ENCODE peak calls at places on chromosomes 6 and 20, in six cellular contexts. G is CD8-positive, alpha-beta T cell; X is GM23248; I is AG20443; Y is lung; S is kidney epithelial cell. N is an unnamed sample.

GRCh38 chr6:34630040-34630439 is 66.5 kb downstream of the ILRUN start:
- DNase-seq in I (peak), G (no peak), Y (no peak), S (peak), X (peak), N (peak)

GRCh38 chr20:31355981-31356380 is 12.4 kb upstream of the DEFB118 start:
- DNase-seq in I (no peak), X (peak), Y (no peak), G (no peak), S (no peak), N (no peak)

GRCh38 chr6:119476554-119476953 is 127.0 kb upstream of the MAN1A1 start:
- DNase-seq in S (no peak), Y (no peak), X (no peak), I (no peak), G (no peak), N (no peak)

GRCh38 chr6:110399219-110400071 is 15.9 kb downstream of the DDO start:
- DNase-seq in G (no peak), Y (no peak), X (peak), I (peak), S (no peak), N (no peak)

GRCh38 chr6:109455161-109455501 is 441 bp downstream of the MICAL1 start:
- DNase-seq in X (peak), Y (no peak), S (no peak), G (peak), I (peak), N (no peak)

GRCh38 chr6:2876210-2877056 is 26.7 kb downstream of the SERPINB9 start:
- DNase-seq in Y (peak), G (no peak), S (peak), X (peak), I (peak), N (peak)

GRCh38 chr6:43944908-43945777 is 175.1 kb downstream of the VEGFA start:
- DNase-seq in G (no peak), S (no peak), Y (no peak), X (no peak), I (peak), N (no peak)

GRCh38 chr6:89410231-89411018 is 1.6 kb downstream of the RRAGD start:
- DNase-seq in X (peak), Y (no peak), S (no peak), G (no peak), I (no peak), N (no peak)

GRCh38 chr20:45052698-45053440 is 48.1 kb downstream of the KCNS1 start:
- DNase-seq in S (peak), I (peak), G (no peak), X (peak), Y (no peak), N (no peak)

GRCh38 chr6:25022140-25022553 is 86.4 kb upstream of the RIPOR2 start:
- DNase-seq in S (no peak), G (no peak), I (no peak), X (peak), Y (no peak), N (no peak)

GRCh38 chr6:78700997-78701396 is 166.4 kb upstream of the IRAK1BP1 start:
- DNase-seq in Y (no peak), I (no peak), S (no peak), X (no peak), G (no peak), N (no peak)

GRCh38 chr20:5688431-5688972 is 61.7 kb upstream of the SHLD1 start:
- DNase-seq in I (no peak), Y (peak), S (no peak), X (no peak), G (no peak), N (no peak)

GRCh38 chr20:62651285-62652021 is 9.2 kb downstream of the SLCO4A1 start:
- DNase-seq in S (no peak), X (no peak), G (peak), Y (peak), I (no peak), N (no peak)

GRCh38 chr6:12572884-12573824 is 143.4 kb upstream of the PHACTR1 start:
- DNase-seq in Y (no peak), S (peak), I (peak), X (peak), G (no peak), N (peak)

GRCh38 chr6:16540804-16541752 is 220.2 kb downstream of the ATXN1 start:
- DNase-seq in G (no peak), S (no peak), Y (no peak), X (no peak), I (peak), N (no peak)

GRCh38 chr6:73937805-73938204 is 241.8 kb downstream of the CD109 start:
- DNase-seq in X (no peak), S (no peak), I (no peak), G (no peak), Y (no peak), N (no peak)

GRCh38 chr6:27593200-27593818 is 120.4 kb upstream of the ZNF184 start:
- DNase-seq in S (no peak), Y (no peak), X (no peak), I (no peak), G (no peak), N (no peak)

GRCh38 chr6:136737343-136738177 is 54.7 kb downstream of the MAP3K5 start:
- DNase-seq in I (peak), G (no peak), S (no peak), Y (no peak), X (peak), N (no peak)

GRCh38 chr6:148142821-148143220 is 199.8 kb upstream of the SASH1 start:
- DNase-seq in I (no peak), S (no peak), X (no peak), Y (no peak), G (no peak), N (no peak)

GRCh38 chr6:151018035-151018434 is 152.5 kb downstream of the MTHFD1L start:
- DNase-seq in X (no peak), G (no peak), I (no peak), S (peak), Y (no peak), N (no peak)

GRCh38 chr6:124956018-124956417 is 6.2 kb upstream of the RNF217 start:
- DNase-seq in Y (no peak), S (no peak), G (no peak), I (no peak), X (no peak), N (no peak)

GRCh38 chr6:116633685-116634084 is 17.4 kb downstream of the RSPH4A start:
- DNase-seq in I (no peak), S (no peak), G (no peak), X (peak), Y (no peak), N (no peak)

GRCh38 chr6:163501440-163501839 is 86.9 kb downstream of the QKI start:
- DNase-seq in X (no peak), Y (no peak), G (no peak), I (no peak), S (no peak), N (no peak)

GRCh38 chr6:15266423-15266996 is 20.6 kb downstream of the JARID2 start:
- DNase-seq in G (no peak), X (no peak), I (no peak), S (no peak), Y (no peak), N (no peak)

GRCh38 chr6:53873922-53874321 is 79.1 kb downstream of the LRRC1 start:
- DNase-seq in X (peak), Y (no peak), I (no peak), G (no peak), S (no peak), N (no peak)

GRCh38 chr6:105459049-105459448 is 56.2 kb upstream of the PREP start:
- DNase-seq in S (no peak), Y (no peak), G (no peak), X (no peak), I (no peak), N (peak)

GRCh38 chr20:22810626-22811559 is 224.2 kb upstream of the SSTR4 start:
- DNase-seq in X (no peak), G (no peak), Y (no peak), I (no peak), S (no peak), N (no peak)

GRCh38 chr20:25226433-25227316 is 21.2 kb upstream of the PYGB start:
- DNase-seq in S (no peak), Y (no peak), I (no peak), G (no peak), X (no peak), N (no peak)

GRCh38 chr20:46990017-46990810 is 95.6 kb downstream of the EYA2 start:
- DNase-seq in G (no peak), X (peak), Y (no peak), S (no peak), I (peak), N (no peak)

GRCh38 chr6:121247386-121247785 is 86.9 kb downstream of the TBC1D32 start:
- DNase-seq in Y (no peak), I (no peak), G (no peak), S (peak), X (peak), N (no peak)

GRCh38 chr20:50305636-50306477 is 115.2 kb downstream of the CEBPB start:
- DNase-seq in Y (no peak), I (no peak), X (peak), S (no peak), G (no peak), N (peak)

GRCh38 chr20:5602346-5602745 is 147.9 kb upstream of the SHLD1 start:
- DNase-seq in G (no peak), X (peak), I (no peak), Y (no peak), S (no peak), N (no peak)

GRCh38 chr6:158481612-158482473 is 78.0 kb upstream of the TMEM181 start:
- DNase-seq in G (no peak), S (peak), Y (no peak), X (peak), I (peak), N (peak)

GRCh38 chr20:12570371-12570770 is 438.4 kb upstream of the SPTLC3 start:
- DNase-seq in S (no peak), I (no peak), Y (no peak), G (no peak), X (no peak), N (no peak)

GRCh38 chr6:25298508-25298834 is 19.3 kb downstream of the CARMIL1 start:
- DNase-seq in X (no peak), Y (no peak), S (no peak), I (no peak), G (no peak), N (no peak)

N was measured in HS-5.